ENCODE peak calls at places on chromosomes 2 and 18, in six cellular contexts. O is heart left ventricle; N is naive thymus-derived CD4-positive, alpha-beta T cell; B is psoas muscle; H is breast epithelium; V is GM23248. D is an unnamed sample.
A peak's percentile ranks its signal among the peaks of the same experiment; 100 is the strongest.

GRCh38 chr2:63676135-63676534 is 87.4 kb downstream of the MDH1 start:
- DNase-seq in H (no peak), B (no peak), N (no peak), O (no peak), V (no peak), D (no peak)

GRCh38 chr2:99881901-99882591 is 260.3 kb downstream of the AFF3 start:
- DNase-seq in H (no peak), O (no peak), V (peak; percentile 13), B (no peak), N (no peak), D (no peak)

GRCh38 chr2:191369034-191369433 is 123.8 kb downstream of the MYO1B start:
- DNase-seq in B (no peak), O (no peak), H (no peak), N (no peak), V (peak; percentile 43), D (no peak)

GRCh38 chr18:58088723-58089074 is 44.7 kb downstream of the NEDD4L start:
- DNase-seq in O (no peak), H (no peak), N (no peak), V (no peak), B (no peak), D (no peak)

GRCh38 chr18:55054591-55054990 is 95.3 kb upstream of the CCDC68 start:
- DNase-seq in H (no peak), V (peak; percentile 64), O (no peak), N (no peak), B (no peak), D (no peak)

GRCh38 chr2:236785611-236786057 is 216.0 kb downstream of the ACKR3 start:
- DNase-seq in O (no peak), B (no peak), V (peak; percentile 51), N (no peak), H (no peak), D (no peak)

GRCh38 chr2:120250640-120251039 is 2.0 kb upstream of the RALB start:
- DNase-seq in B (no peak), V (no peak), H (no peak), O (no peak), N (no peak), D (no peak)

GRCh38 chr2:70937866-70938579 is 2.3 kb downstream of the ATP6V1B1 start:
- DNase-seq in B (no peak), N (no peak), V (no peak), O (no peak), H (no peak), D (no peak)

GRCh38 chr2:7539760-7540159 is 622.5 kb downstream of the RNF144A start:
- DNase-seq in N (no peak), H (no peak), B (no peak), O (no peak), V (peak; percentile 42), D (no peak)

GRCh38 chr2:60337142-60337497 is 216.3 kb downstream of the BCL11A start:
- DNase-seq in N (no peak), B (no peak), O (peak; percentile 62), H (no peak), V (no peak), D (no peak)

GRCh38 chr2:234335676-234336228 is 161.1 kb downstream of the ARL4C start:
- DNase-seq in O (peak; percentile 72), N (peak; percentile 52), V (peak; percentile 93), B (peak; percentile 86), H (peak; percentile 81), D (peak; percentile 90)

GRCh38 chr2:232483296-232483922 is 4.2 kb downstream of the ECEL1 start:
- DNase-seq in O (no peak), H (no peak), V (no peak), N (no peak), B (peak; percentile 43), D (no peak)

GRCh38 chr2:164593541-164593940 is 27.7 kb downstream of the GRB14 start:
- DNase-seq in N (no peak), B (no peak), O (no peak), V (no peak), H (no peak), D (no peak)

GRCh38 chr2:60152226-60152833 is 401.1 kb downstream of the BCL11A start:
- DNase-seq in B (no peak), V (peak; percentile 38), N (peak; percentile 34), O (no peak), H (no peak), D (no peak)

GRCh38 chr2:47051562-47051961 is 103.5 kb downstream of the STPG4 start:
- DNase-seq in O (no peak), B (no peak), H (no peak), N (no peak), V (no peak), D (no peak)

GRCh38 chr2:17543848-17544645 is 3.6 kb downstream of the VSNL1 start:
- DNase-seq in H (no peak), V (peak; percentile 67), O (no peak), N (no peak), B (no peak), D (no peak)

GRCh38 chr18:25457636-25458035 is 105.7 kb upstream of the ZNF521 start:
- DNase-seq in H (no peak), V (peak; percentile 63), O (no peak), N (no peak), B (no peak), D (no peak)

GRCh38 chr18:23071285-23071684 is 64.0 kb upstream of the CABLES1 start:
- DNase-seq in H (peak; percentile 46), O (peak; percentile 37), N (peak; percentile 87), V (peak; percentile 10), B (peak; percentile 62), D (no peak)

GRCh38 chr2:45729753-45730512 is 78.5 kb downstream of the PRKCE start:
- DNase-seq in V (no peak), H (no peak), B (no peak), O (no peak), N (no peak), D (no peak)

GRCh38 chr2:123953848-123954247 is 71.2 kb upstream of the CNTNAP5 start:
- DNase-seq in V (peak; percentile 19), O (no peak), N (no peak), H (no peak), B (no peak), D (no peak)

GRCh38 chr18:25464211-25464610 is 112.2 kb upstream of the ZNF521 start:
- DNase-seq in B (no peak), N (no peak), H (no peak), O (no peak), V (peak; percentile 62), D (no peak)

GRCh38 chr18:9965711-9966624 is 52.2 kb downstream of the VAPA start:
- DNase-seq in O (no peak), N (no peak), H (no peak), V (no peak), B (no peak), D (no peak)

GRCh38 chr2:229129738-229130371 is 141.2 kb downstream of the PID1 start:
- DNase-seq in B (no peak), V (peak; percentile 68), N (no peak), H (no peak), O (peak; percentile 36), D (no peak)

DNA sequence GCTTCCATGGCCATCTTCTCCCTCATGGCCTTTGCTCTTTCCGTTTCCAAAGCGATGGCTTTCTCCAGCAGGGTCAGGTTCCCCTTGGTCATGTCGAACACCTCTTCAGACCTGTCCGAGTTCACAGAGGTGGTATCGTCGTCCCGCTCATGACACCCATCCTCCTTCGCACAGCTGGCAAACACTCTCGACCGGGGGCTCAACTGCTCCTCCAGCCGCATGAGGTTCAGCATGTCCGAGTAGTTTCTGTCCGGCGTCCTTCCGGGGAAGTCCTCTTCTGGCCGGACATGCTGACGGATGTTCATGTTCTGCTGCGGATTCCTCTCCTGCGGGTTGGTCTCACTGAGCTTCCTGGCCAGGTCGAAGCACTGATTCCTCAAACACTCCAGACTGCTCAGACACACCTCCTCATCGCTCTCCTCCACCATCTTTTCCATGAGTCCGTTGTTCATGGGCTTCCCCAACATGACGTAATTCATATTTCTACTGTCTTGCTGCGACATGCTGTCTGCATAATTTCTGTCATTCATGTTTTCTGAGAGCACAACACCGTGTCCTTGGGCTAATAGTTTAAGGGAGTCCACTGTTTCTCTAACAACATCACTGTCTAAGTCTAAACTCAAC is 178.2 kb upstream of the PXDN start:
- DNase-seq in H (no peak), V (no peak), N (no peak), B (no peak), O (no peak), D (no peak)
- H3K27ac ChIP-seq in H (no peak overlapping the region), V (no peak overlapping the region), N (no peak overlapping the region), B (no peak overlapping the region), O (no peak overlapping the region), D (no peak overlapping the region)

GRCh38 chr2:218369374-218369773 is 12.7 kb upstream of the SLC11A1 start:
- DNase-seq in V (no peak), B (no peak), H (no peak), O (no peak), N (no peak), D (peak; percentile 12)
- H3K27ac ChIP-seq in V (no peak overlapping the region), B (no peak overlapping the region), H (peak overlapping the region; percentile 93), O (peak overlapping the region; percentile 97), N (no peak overlapping the region), D (peak overlapping the region; percentile 79)

GRCh38 chr2:112811841-112812306 is 24.7 kb downstream of the IL1B start:
- DNase-seq in B (no peak), O (peak; percentile 32), V (peak; percentile 74), H (no peak), N (no peak), D (no peak)

GRCh38 chr2:112812318-112813042 is 24.1 kb downstream of the IL1B start:
- DNase-seq in B (no peak), H (no peak), O (no peak), V (peak; percentile 39), N (no peak), D (no peak)

GRCh38 chr2:112809112-112809511 is 24.8 kb upstream of the IL1A start:
- DNase-seq in V (no peak), O (no peak), N (no peak), H (no peak), B (no peak), D (no peak)

GRCh38 chr2:112813043-112813966 is 23.3 kb downstream of the IL1B start:
- DNase-seq in O (no peak), B (no peak), N (no peak), V (no peak), H (no peak), D (no peak)

GRCh38 chr2:112811276-112811831 is 25.2 kb downstream of the IL1B start:
- DNase-seq in O (no peak), V (no peak), N (no peak), B (no peak), H (no peak), D (no peak)
- H3K27ac ChIP-seq in O (peak overlapping the region; percentile 55), V (peak overlapping the region; percentile 44), N (no peak overlapping the region), B (no peak overlapping the region), H (no peak overlapping the region), D (no peak overlapping the region)

GRCh38 chr2:41949541-41950439 is 98.0 kb upstream of the PKDCC start:
- DNase-seq in V (no peak), O (no peak), N (no peak), H (no peak), B (no peak), D (no peak)
- H3K27ac ChIP-seq in V (no peak overlapping the region), O (no peak overlapping the region), N (no peak overlapping the region), H (no peak overlapping the region), B (no peak overlapping the region), D (no peak overlapping the region)

GRCh38 chr2:186590538-186591441 is 934 bp downstream of the ITGAV start:
- DNase-seq in B (no peak), O (no peak), H (no peak), V (peak; percentile 72), N (peak; percentile 24), D (no peak)
- H3K27ac ChIP-seq in B (peak overlapping the region; percentile 89), O (peak overlapping the region; percentile 93), H (peak overlapping the region; percentile 94), V (peak overlapping the region; percentile 78), N (peak overlapping the region; percentile 71), D (peak overlapping the region; percentile 98)

GRCh38 chr18:36130883-36131653 is 1.4 kb downstream of the ELP2 start:
- DNase-seq in B (no peak), V (no peak), N (no peak), H (no peak), O (no peak), D (no peak)
- H3K27ac ChIP-seq in B (peak overlapping the region; percentile 99), V (no peak overlapping the region), N (peak overlapping the region; percentile 96), H (no peak overlapping the region), O (no peak overlapping the region), D (peak overlapping the region; percentile 10)

D was measured in tibial artery.